ENCODE peak calls at places on chromosomes 11 and 22, in ten cellular contexts. R is DMS 273 treated with DMSO at 0.1 percent for 48 hours, L is mesenteric fat pad, M is HT1080, H is AG09319, Z is astrocyte, J is AG08395, Y is mesothelial cell of epicardium, A is neural crest cell, V is HFFc6. I is an unnamed sample.

GRCh38 chr11:66068923-66069714 is 953 bp upstream of the PACS1 start:
- DNase-seq in R (peak), L (no peak), M (peak), H (peak), Z (peak), J (peak), Y (peak), A (no peak), V (peak), I (no peak)

GRCh38 chr11:109864161-109864661 is 229.0 kb upstream of the ZC3H12C start:
- DNase-seq in R (no peak), L (no peak), M (no peak), H (no peak), Z (peak), J (no peak), Y (no peak), A (no peak), V (no peak), I (no peak)

GRCh38 chr11:68314203-68314885 is 2.0 kb downstream of the LRP5 start:
- DNase-seq in R (no peak), L (no peak), M (no peak), H (no peak), Z (no peak), J (peak), Y (no peak), A (no peak), V (no peak), I (no peak)

GRCh38 chr11:5807580-5807979 is 1.1 kb upstream of the OR52N2 start:
- DNase-seq in R (no peak), L (no peak), M (no peak), H (no peak), Z (no peak), J (no peak), Y (no peak), A (no peak), V (no peak), I (no peak)

GRCh38 chr11:67280791-67281551 is 8.1 kb upstream of the ANKRD13D start:
- DNase-seq in R (no peak), L (no peak), M (no peak), H (no peak), Z (no peak), J (no peak), Y (no peak), A (no peak), V (no peak), I (peak)

GRCh38 chr22:31040542-31041398 is 40.3 kb upstream of the SMTN start:
- DNase-seq in R (no peak), L (no peak), M (no peak), H (no peak), Z (no peak), J (no peak), Y (no peak), A (no peak), V (no peak), I (no peak)

GRCh38 chr11:118033443-118033842 is 43.4 kb upstream of the TMPRSS4 start:
- DNase-seq in R (no peak), L (no peak), M (no peak), H (no peak), Z (no peak), J (no peak), Y (no peak), A (no peak), V (no peak), I (no peak)

GRCh38 chr11:20080032-20080685 is 80.1 kb downstream of the DBX1 start:
- DNase-seq in R (no peak), L (no peak), M (no peak), H (no peak), Z (no peak), J (no peak), Y (no peak), A (no peak), V (no peak), I (no peak)

GRCh38 chr11:115334932-115335788 is 169.1 kb downstream of the CADM1 start:
- DNase-seq in R (no peak), L (no peak), M (peak), H (no peak), Z (peak), J (peak), Y (no peak), A (no peak), V (peak), I (no peak)

GRCh38 chr11:95284057-95285052 is 53.4 kb upstream of the SESN3 start:
- DNase-seq in R (no peak), L (no peak), M (no peak), H (no peak), Z (peak), J (no peak), Y (no peak), A (no peak), V (no peak), I (no peak)

GRCh38 chr11:85718991-85719807 is 33.2 kb upstream of the CCDC89 start:
- DNase-seq in R (peak), L (no peak), M (peak), H (peak), Z (peak), J (peak), Y (no peak), A (peak), V (peak), I (no peak)

GRCh38 chr11:75653532-75653931 is 15.3 kb downstream of the MAP6 start:
- DNase-seq in R (no peak), L (no peak), M (no peak), H (no peak), Z (no peak), J (no peak), Y (no peak), A (no peak), V (no peak), I (no peak)

GRCh38 chr11:119854521-119854920 is 125.5 kb upstream of the NECTIN1 start:
- DNase-seq in R (no peak), L (no peak), M (no peak), H (no peak), Z (no peak), J (no peak), Y (no peak), A (no peak), V (no peak), I (no peak)

GRCh38 chr11:128421577-128421976 is 165.8 kb downstream of the ETS1 start:
- DNase-seq in R (no peak), L (no peak), M (peak), H (no peak), Z (peak), J (peak), Y (no peak), A (no peak), V (peak), I (no peak)

GRCh38 chr11:82757660-82758301 is 24.1 kb upstream of the FAM181B start:
- DNase-seq in R (no peak), L (no peak), M (no peak), H (no peak), Z (no peak), J (no peak), Y (no peak), A (no peak), V (no peak), I (no peak)

GRCh38 chr11:106161775-106162174 is 84.3 kb downstream of the AASDHPPT start:
- DNase-seq in R (no peak), L (no peak), M (no peak), H (no peak), Z (no peak), J (no peak), Y (no peak), A (no peak), V (no peak), I (no peak)

GRCh38 chr22:23394525-23395326 is 185.4 kb downstream of the IGLL1 start:
- DNase-seq in R (no peak), L (peak), M (no peak), H (no peak), Z (no peak), J (no peak), Y (no peak), A (no peak), V (no peak), I (no peak)

GRCh38 chr11:117633186-117633585 is 163.8 kb downstream of the DSCAML1 start:
- DNase-seq in R (no peak), L (no peak), M (no peak), H (no peak), Z (no peak), J (no peak), Y (no peak), A (no peak), V (no peak), I (no peak)

GRCh38 chr11:43951231-43951630 is 8.8 kb downstream of the C11orf96 start:
- DNase-seq in R (no peak), L (no peak), M (no peak), H (no peak), Z (peak), J (no peak), Y (no peak), A (no peak), V (no peak), I (no peak)

GRCh38 chr22:23192133-23192532 is 11.8 kb downstream of the BCR start:
- DNase-seq in R (peak), L (no peak), M (no peak), H (no peak), Z (no peak), J (no peak), Y (no peak), A (no peak), V (no peak), I (no peak)

I was measured in upper lobe of left lung.